ENCODE peak calls at places on chromosomes 2 and 18, in five cellular contexts. One of them, this sample, is unnamed.
A peak's percentile ranks its signal among the peaks of the same experiment; 100 is the strongest.

GRCh38 chr2:191800874-191801273 is 46.0 kb downstream of the CAVIN2 start:
- DNase-seq in hepatocyte: no peak
- DNase-seq in astrocyte of the spinal cord: no peak
- DNase-seq in coronary artery: no peak
- DNase-seq in Peyer's patch: no peak
- DNase-seq in this sample: no peak

GRCh38 chr2:155026646-155027045 is 328.2 kb downstream of the KCNJ3 start:
- DNase-seq in hepatocyte: no peak
- DNase-seq in astrocyte of the spinal cord: no peak
- DNase-seq in coronary artery: no peak
- DNase-seq in Peyer's patch: no peak
- DNase-seq in this sample: no peak

GRCh38 chr2:182867411-182868048 is 1.1 kb upstream of the FRZB start:
- DNase-seq in hepatocyte: no peak
- DNase-seq in astrocyte of the spinal cord: no peak
- DNase-seq in coronary artery: no peak
- DNase-seq in Peyer's patch: no peak
- DNase-seq in this sample: no peak

GRCh38 chr2:174802459-174802858 is 38.2 kb upstream of the CHRNA1 start:
- DNase-seq in hepatocyte: no peak
- DNase-seq in astrocyte of the spinal cord: peak; percentile 47
- DNase-seq in coronary artery: no peak
- DNase-seq in Peyer's patch: no peak
- DNase-seq in this sample: no peak

GRCh38 chr18:58272779-58273500 is 228.9 kb downstream of the NEDD4L start:
- DNase-seq in hepatocyte: no peak
- DNase-seq in astrocyte of the spinal cord: no peak
- DNase-seq in coronary artery: no peak
- DNase-seq in Peyer's patch: no peak
- DNase-seq in this sample: no peak

GRCh38 chr2:54587439-54588016 is 131.4 kb downstream of the SPTBN1 start:
- DNase-seq in hepatocyte: no peak
- DNase-seq in astrocyte of the spinal cord: no peak
- DNase-seq in coronary artery: no peak
- DNase-seq in Peyer's patch: no peak
- DNase-seq in this sample: no peak

GRCh38 chr2:133787207-133787606 is 218.9 kb upstream of the NCKAP5 start:
- DNase-seq in hepatocyte: no peak
- DNase-seq in astrocyte of the spinal cord: no peak
- DNase-seq in coronary artery: no peak
- DNase-seq in Peyer's patch: no peak
- DNase-seq in this sample: no peak

GRCh38 chr2:72132981-72133720 is 14.5 kb downstream of the CYP26B1 start:
- DNase-seq in hepatocyte: no peak
- DNase-seq in astrocyte of the spinal cord: no peak
- DNase-seq in coronary artery: peak; percentile 57
- DNase-seq in Peyer's patch: peak; percentile 38
- DNase-seq in this sample: no peak

GRCh38 chr2:149188291-149188690 is 142.1 kb upstream of the LYPD6 start:
- DNase-seq in hepatocyte: no peak
- DNase-seq in astrocyte of the spinal cord: no peak
- DNase-seq in coronary artery: no peak
- DNase-seq in Peyer's patch: no peak
- DNase-seq in this sample: peak; percentile 17

GRCh38 chr2:149187061-149187460 is 143.3 kb upstream of the LYPD6 start:
- DNase-seq in hepatocyte: no peak
- DNase-seq in astrocyte of the spinal cord: no peak
- DNase-seq in coronary artery: no peak
- DNase-seq in Peyer's patch: no peak
- DNase-seq in this sample: no peak

GRCh38 chr2:149191915-149192314 is 138.5 kb upstream of the LYPD6 start:
- DNase-seq in hepatocyte: no peak
- DNase-seq in astrocyte of the spinal cord: no peak
- DNase-seq in coronary artery: no peak
- DNase-seq in Peyer's patch: no peak
- DNase-seq in this sample: no peak

GRCh38 chr2:149189769-149190168 is 140.6 kb upstream of the LYPD6 start:
- DNase-seq in hepatocyte: no peak
- DNase-seq in astrocyte of the spinal cord: no peak
- DNase-seq in coronary artery: no peak
- DNase-seq in Peyer's patch: no peak
- DNase-seq in this sample: no peak

DNA sequence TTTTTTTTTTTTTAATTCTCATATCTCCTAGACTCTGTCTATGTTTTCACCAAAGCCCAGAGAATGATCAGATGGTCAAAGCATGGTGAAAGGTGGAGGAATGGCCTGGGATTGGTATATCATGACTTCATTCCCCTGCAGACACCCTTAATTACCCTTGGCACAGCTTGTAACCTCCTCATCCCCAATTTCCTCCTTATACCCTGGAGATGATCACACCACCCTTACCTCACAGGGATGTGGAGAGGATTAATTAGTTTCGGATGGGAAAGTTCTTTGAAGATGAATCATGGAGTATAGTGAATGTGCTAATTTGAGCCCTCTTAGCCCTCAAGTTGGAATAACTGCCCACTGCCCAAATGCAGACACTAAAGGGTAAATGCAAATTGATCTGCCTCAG is 138.0 kb upstream of the LYPD6 start:
- DNase-seq in hepatocyte: no peak
- DNase-seq in astrocyte of the spinal cord: no peak
- DNase-seq in coronary artery: no peak
- DNase-seq in Peyer's patch: no peak
- DNase-seq in this sample: peak; percentile 45
- H3K4me3 ChIP-seq in hepatocyte: no peak overlapping the region
- H3K4me3 ChIP-seq in astrocyte of the spinal cord: no peak overlapping the region
- H3K4me3 ChIP-seq in coronary artery: no peak overlapping the region
- H3K4me3 ChIP-seq in Peyer's patch: no peak overlapping the region
- H3K4me3 ChIP-seq in this sample: no peak overlapping the region

DNA sequence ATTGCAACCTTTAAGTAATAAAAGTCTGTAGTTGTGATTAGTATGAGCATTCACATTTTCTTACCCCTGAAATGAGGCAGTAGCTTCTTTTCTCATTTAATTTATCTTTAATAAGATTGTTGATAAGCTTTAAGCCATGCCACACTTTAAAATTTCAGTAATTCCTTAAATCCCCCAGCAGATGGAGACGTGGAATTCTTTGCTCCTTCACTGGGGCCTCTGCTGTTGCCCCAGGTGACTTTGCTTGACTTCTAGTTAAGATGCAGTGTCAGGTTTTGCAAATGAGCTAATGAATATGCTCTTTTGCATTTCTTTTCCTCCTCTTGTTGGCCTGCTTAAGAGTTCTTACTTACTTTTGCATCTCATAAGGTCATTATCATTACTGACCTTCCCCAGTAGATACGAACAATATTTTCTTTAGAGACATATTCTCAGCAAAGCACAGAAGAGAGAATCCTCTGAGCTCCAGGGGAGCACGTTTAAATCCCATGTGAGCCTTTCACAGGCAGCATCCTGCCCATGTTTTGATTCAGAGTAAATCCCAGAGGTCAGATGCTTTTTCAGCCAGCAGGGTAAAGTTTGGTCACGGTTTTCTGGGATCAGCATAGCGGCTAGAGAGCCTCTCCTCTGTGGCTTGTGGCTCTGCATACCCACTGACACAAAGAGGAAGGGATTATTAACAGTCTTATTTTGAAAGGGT is 222.9 kb downstream of the PTPRM start:
- DNase-seq in hepatocyte: peak; percentile 68
- DNase-seq in astrocyte of the spinal cord: peak; percentile 60
- DNase-seq in coronary artery: no peak
- DNase-seq in Peyer's patch: no peak
- DNase-seq in this sample: no peak
- TF ChIP-seq CTCF in hepatocyte: peak; percentile 57
- TF ChIP-seq CTCF in astrocyte of the spinal cord: peak; percentile 57
- TF ChIP-seq CTCF in coronary artery: peak; percentile 30
- TF ChIP-seq CTCF in Peyer's patch: peak; percentile 58
- TF ChIP-seq CTCF in this sample: peak; percentile 58

GRCh38 chr2:12721571-12722444 is 5.1 kb downstream of the TRIB2 start:
- DNase-seq in hepatocyte: no peak
- DNase-seq in astrocyte of the spinal cord: peak; percentile 68
- DNase-seq in coronary artery: no peak
- DNase-seq in Peyer's patch: no peak
- DNase-seq in this sample: no peak
- H3K4me3 ChIP-seq in hepatocyte: no peak overlapping the region
- H3K4me3 ChIP-seq in astrocyte of the spinal cord: peak overlapping the region; percentile 96
- H3K4me3 ChIP-seq in coronary artery: peak overlapping the region; percentile 91
- H3K4me3 ChIP-seq in Peyer's patch: peak overlapping the region; percentile 54
- H3K4me3 ChIP-seq in this sample: peak overlapping the region; percentile 96

GRCh38 chr2:219402665-219403515 is 15.2 kb upstream of the DNPEP start:
- DNase-seq in hepatocyte: peak; percentile 92
- DNase-seq in astrocyte of the spinal cord: peak; percentile 81
- DNase-seq in coronary artery: no peak
- DNase-seq in Peyer's patch: peak; percentile 82
- DNase-seq in this sample: peak; percentile 33
- TF ChIP-seq CTCF in hepatocyte: peak; percentile 97
- TF ChIP-seq CTCF in astrocyte of the spinal cord: peak; percentile 96
- TF ChIP-seq CTCF in coronary artery: peak; percentile 70
- TF ChIP-seq CTCF in Peyer's patch: peak; percentile 90
- TF ChIP-seq CTCF in this sample: peak; percentile 96

DNA sequence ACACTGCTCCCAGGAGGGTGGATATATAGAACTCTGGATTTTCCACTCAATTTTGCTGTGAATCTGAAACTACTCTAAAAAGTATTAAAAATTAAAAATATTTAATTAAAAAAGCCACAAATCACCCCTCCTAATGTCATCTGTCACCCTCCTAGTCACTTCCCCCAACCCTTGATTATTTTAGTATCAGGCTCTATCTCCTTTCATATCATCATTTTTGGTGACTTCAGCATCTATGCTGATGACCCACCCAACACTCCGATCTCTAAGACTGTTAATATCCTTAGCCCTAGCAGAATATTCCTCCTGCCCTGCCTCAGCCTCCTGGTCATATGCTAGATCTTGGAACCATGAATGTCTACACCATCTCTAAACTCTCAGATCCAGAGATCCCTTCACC is 128.3 kb upstream of the SLC1A4 start:
- DNase-seq in hepatocyte: no peak
- DNase-seq in astrocyte of the spinal cord: no peak
- DNase-seq in coronary artery: no peak
- DNase-seq in Peyer's patch: no peak
- DNase-seq in this sample: no peak
- H3K4me3 ChIP-seq in hepatocyte: no peak overlapping the region
- H3K4me3 ChIP-seq in astrocyte of the spinal cord: no peak overlapping the region
- H3K4me3 ChIP-seq in coronary artery: no peak overlapping the region
- H3K4me3 ChIP-seq in Peyer's patch: no peak overlapping the region
- H3K4me3 ChIP-seq in this sample: no peak overlapping the region

GRCh38 chr2:231708773-231709635 is 679 bp downstream of the PTMA start:
- DNase-seq in hepatocyte: peak; percentile 66
- DNase-seq in astrocyte of the spinal cord: peak; percentile 35
- DNase-seq in coronary artery: peak; percentile 81
- DNase-seq in Peyer's patch: peak; percentile 71
- DNase-seq in this sample: no peak
- TF ChIP-seq CTCF in hepatocyte: peak; percentile 14
- TF ChIP-seq CTCF in astrocyte of the spinal cord: no peak
- TF ChIP-seq CTCF in coronary artery: no peak
- TF ChIP-seq CTCF in Peyer's patch: no peak
- TF ChIP-seq CTCF in this sample: no peak

DNA sequence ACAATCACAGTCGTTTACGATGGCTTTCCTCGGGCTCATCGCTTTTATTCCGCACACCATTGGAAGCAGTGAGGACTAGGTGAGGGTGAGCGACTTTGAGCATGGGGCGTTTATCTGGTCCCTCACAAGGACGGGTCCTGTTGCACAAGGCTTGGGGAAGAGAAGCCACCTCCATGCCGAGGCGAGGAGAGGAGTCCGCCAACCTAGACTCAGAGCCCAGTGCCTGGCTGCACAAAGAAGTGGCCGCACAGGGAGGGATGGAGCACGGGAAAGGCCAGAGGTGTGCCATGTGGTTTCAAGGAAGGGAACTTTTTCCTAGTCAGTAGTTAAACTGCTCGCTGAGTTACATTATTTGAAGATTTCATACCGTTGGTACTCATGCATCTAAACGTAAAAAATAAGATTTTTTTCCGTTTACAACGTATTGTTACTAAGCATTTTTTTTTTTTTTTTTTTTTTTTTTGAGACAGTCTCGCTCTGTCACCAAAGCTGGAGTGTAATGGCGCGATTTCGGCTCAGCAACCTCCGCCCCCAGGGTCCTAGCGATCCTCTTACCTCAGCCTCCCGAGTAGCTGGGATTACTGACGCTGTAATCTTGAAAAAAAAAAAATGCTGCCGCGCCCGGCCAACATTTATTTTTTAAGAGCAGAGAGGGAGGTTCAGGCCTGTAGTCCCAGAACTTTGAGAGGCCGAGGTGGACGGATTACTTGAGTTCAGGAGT is 868 bp upstream of the CYP27C1 start:
- DNase-seq in hepatocyte: peak; percentile 30
- DNase-seq in astrocyte of the spinal cord: no peak
- DNase-seq in coronary artery: no peak
- DNase-seq in Peyer's patch: no peak
- DNase-seq in this sample: no peak
- H3K4me3 ChIP-seq in hepatocyte: peak overlapping the region; percentile 80
- H3K4me3 ChIP-seq in astrocyte of the spinal cord: peak overlapping the region; percentile 6
- H3K4me3 ChIP-seq in coronary artery: peak overlapping the region; percentile 38
- H3K4me3 ChIP-seq in Peyer's patch: no peak overlapping the region
- H3K4me3 ChIP-seq in this sample: peak overlapping the region; percentile 63

DNA sequence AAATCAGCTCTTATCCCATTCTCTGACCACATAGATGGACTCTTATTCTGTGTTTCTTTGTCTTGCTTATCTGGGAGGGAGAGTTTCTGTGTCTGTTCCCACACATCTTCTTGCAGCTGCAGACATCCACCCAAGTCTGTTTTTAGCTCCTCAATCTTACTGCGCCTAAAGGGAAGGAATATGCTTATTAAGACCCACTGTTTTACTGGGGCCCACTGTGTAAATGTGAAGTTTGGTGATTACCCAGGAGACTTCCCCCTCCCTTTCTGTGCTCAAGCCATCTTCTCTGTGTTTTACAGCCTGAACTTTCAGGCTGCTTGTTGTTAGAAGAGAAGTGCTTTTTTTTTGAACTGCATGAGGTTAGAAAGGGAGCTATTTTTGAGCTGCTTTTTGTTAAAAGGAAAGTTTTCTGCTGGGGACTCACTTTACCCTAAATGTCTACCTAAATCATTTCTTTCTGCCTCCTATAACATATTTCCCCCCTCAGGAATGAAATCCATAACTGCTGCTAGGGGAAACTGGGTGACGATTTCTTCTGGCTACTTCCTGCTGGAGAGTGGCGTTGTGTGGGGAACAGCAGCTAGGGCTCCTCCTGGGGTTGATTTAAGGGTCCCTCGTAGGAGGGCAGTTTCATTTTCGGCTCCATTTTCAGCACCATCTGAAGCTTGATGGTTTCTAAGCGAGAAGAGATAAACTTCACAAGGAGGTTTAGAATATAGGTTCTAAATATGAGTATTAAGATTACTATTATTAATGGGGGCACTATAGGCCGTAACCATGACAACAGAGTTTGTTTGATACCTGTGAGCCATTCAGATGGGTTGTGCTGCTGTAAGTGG is 39.5 kb upstream of the GMCL1 start:
- DNase-seq in hepatocyte: no peak
- DNase-seq in astrocyte of the spinal cord: peak; percentile 55
- DNase-seq in coronary artery: no peak
- DNase-seq in Peyer's patch: no peak
- DNase-seq in this sample: no peak
- TF ChIP-seq CTCF in hepatocyte: no peak
- TF ChIP-seq CTCF in astrocyte of the spinal cord: no peak
- TF ChIP-seq CTCF in coronary artery: no peak
- TF ChIP-seq CTCF in Peyer's patch: no peak
- TF ChIP-seq CTCF in this sample: no peak

This sample was measured in retinal pigment epithelial cell.